ENCODE peak calls at places on chromosomes 4 and X, in eight cellular contexts. Z is spleen, T is sigmoid colon, J is HepG2, O is stomach, X is prostate gland, I is GM12891, Y is K562. G is an unnamed sample.

GRCh38 chr4:8277356-8278008 is 7.9 kb downstream of the HTRA3 start:
- DNase-seq in Y (no peak), O (no peak), Z (peak), X (no peak), I (no peak), T (peak), J (no peak), G (no peak)

GRCh38 chrX:68917799-68918198 is 89.0 kb downstream of the EFNB1 start:
- DNase-seq in O (no peak), I (no peak), Y (no peak), J (no peak), X (no peak), T (no peak), Z (no peak), G (no peak)

GRCh38 chr4:2942037-2942531 is 21.1 kb downstream of the NOP14 start:
- DNase-seq in X (no peak), Z (peak), T (no peak), Y (no peak), I (no peak), J (no peak), O (no peak), G (no peak)

GRCh38 chrX:46444011-46444410 is 101.2 kb downstream of the ZNF674 start:
- DNase-seq in Z (no peak), I (no peak), Y (no peak), O (no peak), X (no peak), J (peak), T (no peak), G (no peak)

GRCh38 chr4:54556081-54556480 is 101.7 kb upstream of the KIT start:
- DNase-seq in T (no peak), I (no peak), Z (no peak), J (no peak), O (no peak), X (no peak), Y (no peak), G (no peak)

GRCh38 chr4:58163172-58163571 is 1053.0 kb upstream of the IGFBP7 start:
- DNase-seq in X (no peak), J (no peak), Y (no peak), O (no peak), Z (no peak), T (no peak), I (no peak), G (no peak)

GRCh38 chr4:47054130-47054529 is 22.8 kb downstream of the GABRB1 start:
- DNase-seq in J (no peak), I (no peak), O (no peak), X (no peak), T (no peak), Z (no peak), Y (no peak), G (no peak)

GRCh38 chr4:48375651-48376291 is 34.4 kb downstream of the SLAIN2 start:
- DNase-seq in Z (no peak), T (no peak), J (peak), X (peak), Y (no peak), O (peak), I (no peak), G (no peak)

GRCh38 chr4:39151120-39151713 is 31.1 kb upstream of the WDR19 start:
- DNase-seq in O (no peak), Z (no peak), I (no peak), T (no peak), Y (no peak), X (no peak), J (no peak), G (no peak)

GRCh38 chr4:36064147-36064546 is 180.2 kb downstream of the ARAP2 start:
- DNase-seq in J (no peak), O (no peak), I (no peak), Z (no peak), Y (no peak), X (no peak), T (no peak), G (no peak)

GRCh38 chr4:97627785-97628184 is 515.5 kb downstream of the STPG2 start:
- DNase-seq in I (no peak), T (no peak), Z (no peak), Y (no peak), J (no peak), X (no peak), O (no peak), G (no peak)

GRCh38 chr4:3186609-3187008 is 62.4 kb upstream of the MSANTD1 start:
- DNase-seq in Y (no peak), Z (no peak), X (no peak), J (no peak), O (no peak), T (no peak), I (no peak), G (no peak)

GRCh38 chrX:26851981-26852380 is 611.2 kb downstream of the PPP4R3C start:
- DNase-seq in T (no peak), Z (no peak), J (peak), Y (no peak), O (no peak), I (no peak), X (no peak), G (no peak)

GRCh38 chr4:110808371-110808878 is 185.5 kb upstream of the PITX2 start:
- DNase-seq in Z (no peak), O (no peak), X (no peak), J (no peak), Y (no peak), I (no peak), T (no peak), G (no peak)

GRCh38 chr4:98261291-98262271 is at the start of gene RAP1GDS1:
- DNase-seq in I (no peak), T (peak), Y (peak), J (peak), X (peak), O (peak), Z (peak), G (peak)

GRCh38 chr4:156312261-156312847 is 358.7 kb upstream of the CTSO start:
- DNase-seq in T (no peak), Y (no peak), X (no peak), Z (no peak), J (no peak), O (no peak), I (no peak), G (no peak)

GRCh38 chrX:7362111-7362510 is 214.2 kb upstream of the PUDP start:
- DNase-seq in I (no peak), J (no peak), O (no peak), Z (no peak), X (no peak), T (no peak), Y (no peak), G (no peak)

GRCh38 chr4:148405161-148405893 is 36.9 kb downstream of the NR3C2 start:
- DNase-seq in J (no peak), Y (no peak), O (no peak), T (no peak), Z (no peak), I (no peak), X (no peak), G (no peak)

GRCh38 chr4:156329779-156330178 is 376.1 kb upstream of the CTSO start:
- DNase-seq in I (no peak), T (no peak), X (no peak), J (no peak), Y (no peak), Z (no peak), O (no peak), G (no peak)

GRCh38 chr4:119550857-119551532 is 77.6 kb downstream of the PDE5A start:
- DNase-seq in I (no peak), Z (no peak), T (no peak), O (no peak), X (no peak), Y (no peak), J (no peak), G (no peak)

GRCh38 chr4:173482330-173482931 is 47.6 kb downstream of the HAND2 start:
- DNase-seq in I (no peak), Y (no peak), X (no peak), O (no peak), Z (no peak), J (no peak), T (no peak), G (no peak)

GRCh38 chrX:39969826-39970569 is 127.8 kb downstream of the BCOR start:
- DNase-seq in T (no peak), Y (no peak), O (no peak), X (no peak), I (no peak), Z (no peak), J (no peak), G (no peak)

GRCh38 chr4:56468097-56468422 is 643 bp downstream of the SRP72 start:
- DNase-seq in Z (no peak), O (peak), X (peak), I (peak), J (peak), T (no peak), Y (peak), G (peak)

GRCh38 chrX:66602381-66602938 is 36.4 kb downstream of the EDA2R start:
- DNase-seq in Y (no peak), X (no peak), I (no peak), O (no peak), J (peak), T (no peak), Z (no peak), G (no peak)

GRCh38 chr4:105679186-105679585 is 29.3 kb downstream of the INTS12 start:
- DNase-seq in Y (no peak), X (no peak), T (no peak), I (no peak), Z (no peak), O (no peak), J (no peak), G (no peak)

GRCh38 chr4:186192068-186192751 is 843 bp downstream of the CYP4V2 start:
- DNase-seq in Y (no peak), T (peak), I (no peak), O (peak), Z (no peak), X (peak), J (peak), G (no peak)

GRCh38 chr4:138815811-138816210 is 199.8 kb upstream of the NOCT start:
- DNase-seq in Z (no peak), Y (no peak), X (no peak), I (no peak), T (no peak), O (no peak), J (no peak), G (no peak)

GRCh38 chrX:66110112-66110511 is 53.9 kb upstream of the HEPH start:
- DNase-seq in Y (peak), O (no peak), J (no peak), Z (no peak), X (no peak), I (no peak), T (no peak), G (peak)

GRCh38 chrX:73765776-73766465 is 202.9 kb downstream of the CHIC1 start:
- DNase-seq in T (no peak), Y (no peak), X (no peak), Z (no peak), I (no peak), J (no peak), O (no peak), G (no peak)

GRCh38 chr4:38099908-38100407 is 139.8 kb downstream of the PTTG2 start:
- DNase-seq in O (no peak), Z (no peak), J (no peak), T (no peak), I (no peak), X (no peak), Y (no peak), G (no peak)

GRCh38 chr4:132417220-132417619 is 731.9 kb upstream of the PCDH10 start:
- DNase-seq in O (no peak), X (no peak), Y (no peak), J (no peak), Z (no peak), I (no peak), T (no peak), G (no peak)

GRCh38 chrX:17459596-17459995 is 84.6 kb downstream of the NHS start:
- DNase-seq in X (no peak), O (no peak), Y (no peak), T (no peak), Z (no peak), I (no peak), J (no peak), G (no peak)

GRCh38 chr4:4647041-4647440 is 105.2 kb upstream of the STX18 start:
- DNase-seq in T (no peak), Z (no peak), Y (no peak), O (no peak), X (no peak), I (no peak), J (no peak), G (no peak)

GRCh38 chr4:85783900-85784299 is 308.9 kb downstream of the ARHGAP24 start:
- DNase-seq in Z (no peak), X (no peak), J (no peak), Y (no peak), O (no peak), T (no peak), I (no peak), G (no peak)

GRCh38 chr4:2256156-2256731 is 5.7 kb downstream of the MXD4 start:
- DNase-seq in X (peak), O (peak), I (peak), Z (peak), T (peak), J (no peak), Y (no peak), G (peak)

GRCh38 chrX:69988955-69989394 is 60.8 kb downstream of the AWAT2 start:
- DNase-seq in I (no peak), T (no peak), O (peak), X (no peak), J (no peak), Z (no peak), Y (no peak), G (no peak)

GRCh38 chr4:153780876-153781275 is 8.0 kb downstream of the SFRP2 start:
- DNase-seq in I (no peak), X (no peak), Z (no peak), J (no peak), O (no peak), Y (no peak), T (no peak), G (no peak)

GRCh38 chr4:153781717-153782416 is 7.0 kb downstream of the SFRP2 start:
- DNase-seq in J (no peak), I (no peak), Z (no peak), Y (no peak), X (no peak), O (no peak), T (no peak), G (no peak)

GRCh38 chr4:153781280-153781679 is 7.6 kb downstream of the SFRP2 start:
- DNase-seq in T (no peak), O (no peak), Z (no peak), X (no peak), I (no peak), Y (no peak), J (no peak), G (no peak)

GRCh38 chr4:153778383-153778782 is 10.5 kb downstream of the SFRP2 start:
- DNase-seq in Y (no peak), X (no peak), I (no peak), J (no peak), T (no peak), O (no peak), Z (no peak), G (no peak)

GRCh38 chr4:153780221-153780620 is 8.7 kb downstream of the SFRP2 start:
- DNase-seq in J (no peak), Y (no peak), I (no peak), Z (no peak), O (no peak), T (no peak), X (no peak), G (no peak)
- TF ChIP-seq POLR2AphosphoS5 in J (no peak), Y (no peak), I (no peak), Z (no peak), O (no peak), T (no peak), X (no peak), G (no peak)

GRCh38 chrX:97756879-97757278 is 873.2 kb downstream of the RPA4 start:
- DNase-seq in O (no peak), Z (no peak), I (no peak), J (no peak), X (no peak), Y (no peak), T (no peak), G (no peak)
- TF ChIP-seq POLR2AphosphoS5 in O (no peak), Z (no peak), I (no peak), J (no peak), X (no peak), Y (no peak), T (no peak), G (no peak)

DNA sequence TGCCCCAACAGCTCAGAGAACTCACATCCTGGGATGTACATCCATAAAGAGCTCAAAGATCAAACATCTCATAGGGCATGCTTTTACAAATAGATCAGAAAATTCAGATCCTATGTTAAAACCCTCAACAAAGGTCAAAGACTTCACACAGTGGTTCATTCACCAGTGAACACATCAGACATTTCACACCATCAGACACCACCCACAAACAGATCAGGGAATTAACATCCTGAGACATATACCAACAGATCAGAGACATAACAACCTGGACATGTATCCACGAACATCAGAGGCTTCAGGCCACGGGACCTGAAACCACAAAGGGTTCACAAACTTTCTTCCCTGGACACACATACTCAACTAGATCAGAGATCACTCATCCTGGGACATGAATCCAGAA is 23.4 kb downstream of the SUV39H1 start:
- DNase-seq in Z (no peak), X (no peak), J (no peak), I (no peak), Y (no peak), T (no peak), O (no peak), G (no peak)
- TF ChIP-seq POLR2AphosphoS5 in Z (no peak), X (no peak), J (no peak), I (no peak), Y (no peak), T (no peak), O (no peak), G (no peak)

GRCh38 chrX:29545878-29546277 is 669.5 kb upstream of the MAGEB2 start:
- DNase-seq in Y (no peak), J (no peak), T (no peak), Z (no peak), O (no peak), I (no peak), X (no peak), G (no peak)
- TF ChIP-seq POLR2AphosphoS5 in Y (no peak), J (no peak), T (no peak), Z (no peak), O (no peak), I (no peak), X (no peak), G (no peak)

DNA sequence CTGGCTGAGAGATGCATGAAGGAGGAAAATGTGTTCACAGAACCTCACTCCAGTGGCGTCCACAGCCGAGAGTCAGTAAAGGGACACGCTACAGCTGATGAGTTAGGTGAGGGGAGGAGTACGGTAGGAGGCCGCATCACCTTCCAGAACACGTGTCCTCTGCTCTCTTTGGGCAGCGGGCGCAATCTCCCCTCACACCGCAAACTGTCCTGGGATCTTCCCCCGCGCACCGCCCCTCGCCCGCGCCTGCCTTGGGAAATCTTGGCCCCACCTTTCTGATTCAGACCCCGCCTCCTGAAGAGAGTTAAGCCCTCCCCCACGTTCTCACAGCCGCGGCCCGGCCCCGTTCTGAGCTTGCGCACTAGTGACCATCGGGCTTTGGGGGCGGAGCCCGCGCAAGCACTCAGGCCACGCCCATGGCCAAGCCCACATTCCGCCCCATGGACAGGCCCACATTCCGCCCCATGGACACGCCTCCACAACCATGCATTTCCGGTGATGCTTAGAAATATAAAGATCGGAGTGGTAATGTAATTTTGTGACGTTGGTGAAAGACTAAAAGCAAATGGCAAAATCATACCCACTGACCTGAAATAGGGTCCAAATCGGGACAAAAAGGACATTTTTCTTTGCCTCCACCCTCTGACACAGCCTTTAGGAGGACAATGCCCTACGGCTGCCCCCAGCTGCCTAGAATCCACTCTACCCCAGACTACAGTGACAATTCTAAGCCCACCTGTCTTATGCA is 13.3 kb downstream of the SMIM10 start:
- DNase-seq in Z (peak), J (peak), O (peak), T (peak), Y (peak), X (peak), I (peak), G (peak)
- TF ChIP-seq POLR2AphosphoS5 in Z (no peak), J (no peak), O (no peak), T (peak), Y (no peak), X (peak), I (no peak), G (no peak)

GRCh38 chr4:76251448-76252270 is at the start of gene FAM47E:
- DNase-seq in X (peak), Y (peak), Z (peak), I (peak), T (peak), J (peak), O (peak), G (peak)
- TF ChIP-seq POLR2AphosphoS5 in X (no peak), Y (no peak), Z (peak), I (no peak), T (peak), J (no peak), O (peak), G (no peak)

GRCh38 chr4:16646459-16646858 is 252.0 kb downstream of the LDB2 start:
- DNase-seq in X (no peak), Z (no peak), I (no peak), Y (no peak), O (no peak), J (no peak), T (no peak), G (no peak)

GRCh38 chr4:16642897-16643296 is 255.5 kb downstream of the LDB2 start:
- DNase-seq in T (no peak), I (no peak), Z (no peak), O (no peak), X (no peak), Y (peak), J (peak), G (no peak)

GRCh38 chr4:16643852-16644251 is 254.6 kb downstream of the LDB2 start:
- DNase-seq in O (no peak), Z (no peak), Y (no peak), J (no peak), I (no peak), X (no peak), T (no peak), G (no peak)

GRCh38 chr4:16636911-16637630 is 261.4 kb downstream of the LDB2 start:
- DNase-seq in Y (no peak), O (no peak), Z (no peak), X (no peak), I (no peak), J (no peak), T (no peak), G (no peak)

GRCh38 chr4:16641971-16642370 is 256.5 kb downstream of the LDB2 start:
- DNase-seq in X (no peak), O (no peak), I (no peak), J (no peak), Z (no peak), Y (no peak), T (no peak), G (no peak)
- TF ChIP-seq POLR2AphosphoS5 in X (no peak), O (no peak), I (no peak), J (no peak), Z (no peak), Y (no peak), T (no peak), G (no peak)

DNA sequence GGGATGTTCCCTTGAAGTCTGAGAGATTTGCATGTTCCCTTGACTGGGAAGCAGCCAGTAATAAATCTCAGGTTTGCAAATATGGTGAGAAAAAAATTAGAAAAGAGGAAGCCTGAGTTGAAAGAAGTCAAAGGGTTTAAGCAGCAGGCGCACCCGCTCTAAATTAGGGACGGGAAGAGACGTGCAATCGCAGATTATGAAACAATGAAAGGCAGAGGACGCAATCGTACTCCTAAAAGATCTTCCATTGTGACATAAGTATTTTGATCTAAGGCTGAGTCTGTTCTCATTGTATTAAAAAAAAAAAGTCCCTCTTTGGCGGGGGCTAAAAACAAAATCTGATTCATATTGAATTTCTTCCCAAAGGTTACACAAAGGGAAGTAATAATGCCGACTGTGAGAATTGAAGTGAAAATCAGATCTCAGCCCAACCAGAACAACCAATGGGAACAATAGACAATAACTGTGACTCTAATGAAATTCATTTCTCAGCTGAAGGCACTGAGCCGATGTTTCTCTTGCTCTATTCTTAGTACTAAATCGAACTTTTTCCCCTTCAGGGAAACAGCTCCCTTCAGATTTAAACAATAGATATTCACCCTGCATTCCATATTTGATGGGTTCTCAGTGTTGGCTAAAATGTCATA is 28.3 kb downstream of the SAT1 start:
- DNase-seq in I (no peak), Y (no peak), O (no peak), J (no peak), X (no peak), Z (no peak), T (no peak), G (no peak)
- TF ChIP-seq POLR2AphosphoS5 in I (no peak), Y (no peak), O (no peak), J (no peak), X (no peak), Z (peak), T (peak), G (no peak)

G was measured in GM12892.